ENCODE peak calls at places on chromosome 12, in five cellular contexts. D, J, U, L and K are unnamed samples.

GRCh38 chr12:68336754-68337343 is 4.7 kb upstream of the MDM1 start:
- DNase-seq in U (no peak), L (no peak), D (no peak), J (no peak), K (no peak)

GRCh38 chr12:13179159-13180074 is 17.1 kb upstream of the EMP1 start:
- DNase-seq in J (peak; percentile 48), U (no peak), D (peak; percentile 66), L (peak; percentile 94), K (peak; percentile 44)

GRCh38 chr12:124830306-124830705 is 33.4 kb downstream of the SCARB1 start:
- DNase-seq in L (no peak), D (no peak), U (no peak), J (no peak), K (no peak)

GRCh38 chr12:56488041-56488955 is at the start of gene GLS2:
- DNase-seq in J (peak; percentile 69), D (peak; percentile 82), L (peak; percentile 59), U (peak; percentile 58), K (peak; percentile 76)

GRCh38 chr12:14284189-14284722 is 81.2 kb upstream of the ATF7IP start:
- DNase-seq in J (no peak), D (no peak), L (no peak), U (no peak), K (peak; percentile 89)

GRCh38 chr12:49397000-49397399 is 29.7 kb downstream of the SPATS2 start:
- DNase-seq in D (no peak), J (no peak), L (no peak), U (no peak), K (no peak)

GRCh38 chr12:94563261-94563660 is 87.1 kb downstream of the TMCC3 start:
- DNase-seq in J (no peak), L (no peak), U (no peak), D (no peak), K (no peak)

GRCh38 chr12:56864318-56864717 is 69.9 kb downstream of the SDR9C7 start:
- DNase-seq in J (no peak), L (no peak), D (no peak), U (no peak), K (no peak)

GRCh38 chr12:122206976-122207375 is 3.5 kb downstream of the B3GNT4 start:
- DNase-seq in D (no peak), U (no peak), J (no peak), L (no peak), K (no peak)

GRCh38 chr12:1195513-1195912 is 204.5 kb downstream of the ERC1 start:
- DNase-seq in J (no peak), L (no peak), D (no peak), U (no peak), K (no peak)

GRCh38 chr12:80165741-80166140 is 66.4 kb downstream of the OTOGL start:
- DNase-seq in J (no peak), L (no peak), D (no peak), U (no peak), K (no peak)

GRCh38 chr12:111570090-111570961 is 28.8 kb downstream of the ATXN2 start:
- DNase-seq in L (peak; percentile 94), J (peak; percentile 94), D (no peak), U (no peak), K (no peak)

GRCh38 chr12:110582286-110583136 is 607 bp downstream of the PPTC7 start:
- DNase-seq in U (peak; percentile 45), L (no peak), J (peak; percentile 52), D (peak; percentile 85), K (peak; percentile 50)

DNA sequence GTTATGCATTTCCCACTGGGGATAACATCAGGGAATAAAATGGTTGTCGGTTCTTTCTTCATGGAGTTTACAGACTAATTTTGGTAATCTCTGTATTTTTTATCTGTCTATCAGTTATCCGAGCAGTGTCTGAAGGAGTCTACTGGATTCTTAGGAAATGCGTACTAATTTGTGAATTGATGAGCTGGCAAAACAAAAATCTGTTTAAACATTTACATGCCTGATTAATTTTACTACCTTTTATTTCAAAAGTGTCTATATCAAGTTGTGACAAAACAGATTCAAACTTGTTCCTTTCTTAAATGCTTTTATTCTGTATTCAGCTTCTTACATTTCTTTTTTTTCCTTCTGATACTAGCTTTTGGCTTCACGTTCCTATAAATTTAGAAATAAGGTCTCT is 4.4 kb downstream of the RIMKLB start:
- DNase-seq in J (no peak), U (no peak), D (no peak), L (no peak), K (no peak)
- H3K4me3 ChIP-seq in J (no peak overlapping the region), U (no peak overlapping the region), D (no peak overlapping the region), L (no peak overlapping the region), K (no peak overlapping the region)

DNA sequence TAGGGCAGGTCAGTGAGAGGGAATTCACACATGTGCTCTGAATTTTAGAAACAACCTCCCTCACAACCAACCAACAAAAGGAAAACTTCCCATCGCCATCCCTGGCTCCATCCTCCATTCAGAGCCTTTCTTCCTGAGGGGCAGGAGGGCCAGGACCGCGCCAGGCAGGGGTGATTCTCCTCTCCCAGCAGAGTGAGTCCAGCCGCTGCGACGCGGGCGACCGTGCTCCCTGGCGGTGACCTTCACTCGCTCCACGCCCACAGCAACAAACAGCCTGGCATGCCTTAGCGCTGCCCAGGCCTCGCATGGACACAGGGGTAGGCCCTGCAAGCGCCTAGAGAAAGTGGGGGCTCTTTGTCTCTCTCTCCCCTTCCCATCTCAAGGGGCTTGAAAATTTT is 3.7 kb downstream of the GALNT9 start:
- DNase-seq in U (no peak), J (no peak), D (no peak), L (no peak), K (no peak)
- H3K27me3 ChIP-seq in U (peaks cover 42% of the 10 kb centered on the region), J (no peaks in the 10 kb centered on the region), D (peaks cover 67% of the 10 kb centered on the region), L (peaks cover 85% of the 10 kb centered on the region), K (no peaks in the 10 kb centered on the region)

GRCh38 chr12:6849427-6849826 is 1.7 kb downstream of the CDCA3 start:
- DNase-seq in D (no peak), L (no peak), U (no peak), J (no peak), K (no peak)
- H3K4me3 ChIP-seq in D (no peak overlapping the region), L (peak overlapping the region; percentile 83), U (no peak overlapping the region), J (no peak overlapping the region), K (no peak overlapping the region)

GRCh38 chr12:4960547-4960946 is 50.8 kb downstream of the KCNA1 start:
- DNase-seq in D (no peak), L (no peak), J (no peak), U (no peak), K (no peak)
- H3K27me3 ChIP-seq in D (peaks cover 35% of the 10 kb centered on the region), L (peaks cover 95% of the 10 kb centered on the region), J (peaks cover 2% of the 10 kb centered on the region), U (no peaks in the 10 kb centered on the region), K (no peaks in the 10 kb centered on the region)

GRCh38 chr12:113474635-113475436 is 3.2 kb upstream of the LHX5 start:
- DNase-seq in D (no peak), L (no peak), J (no peak), U (no peak), K (no peak)
- H3K4me3 ChIP-seq in D (no peak overlapping the region), L (no peak overlapping the region), J (no peak overlapping the region), U (peak overlapping the region; percentile 15), K (no peak overlapping the region)

GRCh38 chr12:131010376-131011131 is 56.8 kb downstream of the ADGRD1 start:
- DNase-seq in D (peak; percentile 36), U (no peak), J (no peak), L (no peak), K (no peak)
- H3K27me3 ChIP-seq in D (no peaks in the 10 kb centered on the region), U (no peaks in the 10 kb centered on the region), J (no peaks in the 10 kb centered on the region), L (peaks cover 93% of the 10 kb centered on the region), K (no peaks in the 10 kb centered on the region)

GRCh38 chr12:119664642-119665041 is 3.3 kb upstream of the PRKAB1 start:
- DNase-seq in U (no peak), L (no peak), D (no peak), J (no peak), K (no peak)

GRCh38 chr12:119660074-119660473 is 7.9 kb upstream of the PRKAB1 start:
- DNase-seq in L (no peak), D (no peak), U (no peak), J (no peak), K (no peak)

GRCh38 chr12:119659289-119659897 is 8.5 kb upstream of the PRKAB1 start:
- DNase-seq in J (no peak), L (no peak), U (peak; percentile 35), D (no peak), K (no peak)

GRCh38 chr12:119665164-119665929 is 2.6 kb upstream of the PRKAB1 start:
- DNase-seq in U (no peak), J (no peak), L (no peak), D (no peak), K (no peak)

DNA sequence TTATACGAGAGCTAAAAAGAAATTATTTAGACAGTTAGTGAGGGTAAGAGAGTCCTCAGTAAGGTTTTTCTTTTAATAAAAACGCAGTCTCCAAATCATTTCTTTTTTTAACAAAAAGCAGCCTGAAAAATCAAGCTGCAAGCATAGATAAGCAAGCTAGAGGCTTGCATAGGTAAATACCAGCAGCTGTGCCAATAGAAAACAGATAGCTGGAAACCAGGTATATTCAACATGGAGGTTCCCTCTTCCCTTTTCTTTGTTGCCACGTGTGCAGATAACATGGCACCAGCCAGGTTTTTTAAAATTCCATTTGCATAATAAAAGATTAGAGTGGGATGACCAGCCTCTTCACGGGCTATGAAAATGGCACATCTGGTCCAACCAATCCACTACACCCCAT is 6.1 kb upstream of the PRKAB1 start:
- DNase-seq in U (no peak), D (no peak), J (no peak), L (no peak), K (no peak)
- H3K4me3 ChIP-seq in U (no peak overlapping the region), D (no peak overlapping the region), J (no peak overlapping the region), L (no peak overlapping the region), K (no peak overlapping the region)